ENCODE peak calls at places on chromosomes 13 and 19, in eight cellular contexts. One of them, this sample, is unnamed.

GRCh38 chr19:36638862-36639510 is 27.7 kb downstream of the ZNF461 start:
- DNase-seq in right atrium auricular region: no peak
- DNase-seq in neuronal stem cell: no peak
- DNase-seq in cerebellum: no peak
- DNase-seq in left kidney: no peak
- DNase-seq in Right ventricle myocardium superior: no peak
- DNase-seq in MV-4-11: no peak
- DNase-seq in EL: no peak
- DNase-seq in this sample: no peak

GRCh38 chr19:50921391-50922315 is 10.5 kb upstream of the KLK4 start:
- DNase-seq in EL: peak
- DNase-seq in Right ventricle myocardium superior: no peak
- DNase-seq in MV-4-11: no peak
- DNase-seq in left kidney: no peak
- DNase-seq in right atrium auricular region: no peak
- DNase-seq in cerebellum: no peak
- DNase-seq in neuronal stem cell: peak
- DNase-seq in this sample: no peak

GRCh38 chr19:44164673-44165512 is at the start of gene ZNF226:
- DNase-seq in neuronal stem cell: peak
- DNase-seq in Right ventricle myocardium superior: peak
- DNase-seq in EL: peak
- DNase-seq in left kidney: peak
- DNase-seq in right atrium auricular region: peak
- DNase-seq in MV-4-11: peak
- DNase-seq in cerebellum: peak
- DNase-seq in this sample: peak

GRCh38 chr19:54429545-54430227 is 14.4 kb downstream of the TTYH1 start:
- DNase-seq in EL: no peak
- DNase-seq in cerebellum: no peak
- DNase-seq in left kidney: no peak
- DNase-seq in right atrium auricular region: no peak
- DNase-seq in neuronal stem cell: no peak
- DNase-seq in MV-4-11: no peak
- DNase-seq in Right ventricle myocardium superior: no peak
- DNase-seq in this sample: no peak

GRCh38 chr19:16888629-16889371 is at the start of gene F2RL3:
- DNase-seq in cerebellum: no peak
- DNase-seq in right atrium auricular region: peak
- DNase-seq in neuronal stem cell: no peak
- DNase-seq in EL: peak
- DNase-seq in Right ventricle myocardium superior: peak
- DNase-seq in left kidney: peak
- DNase-seq in MV-4-11: peak
- DNase-seq in this sample: peak

GRCh38 chr13:51000576-51001260 is 91.1 kb downstream of the RNASEH2B start:
- DNase-seq in left kidney: peak
- DNase-seq in EL: no peak
- DNase-seq in cerebellum: no peak
- DNase-seq in Right ventricle myocardium superior: peak
- DNase-seq in neuronal stem cell: no peak
- DNase-seq in right atrium auricular region: peak
- DNase-seq in MV-4-11: no peak
- DNase-seq in this sample: peak

GRCh38 chr19:11693505-11694499 is 44.9 kb downstream of the ZNF823 start:
- DNase-seq in left kidney: peak
- DNase-seq in EL: peak
- DNase-seq in Right ventricle myocardium superior: no peak
- DNase-seq in right atrium auricular region: no peak
- DNase-seq in MV-4-11: no peak
- DNase-seq in neuronal stem cell: no peak
- DNase-seq in cerebellum: no peak
- DNase-seq in this sample: no peak

GRCh38 chr19:15022752-15023151 is 26.5 kb upstream of the CASP14 start:
- DNase-seq in left kidney: no peak
- DNase-seq in cerebellum: no peak
- DNase-seq in Right ventricle myocardium superior: no peak
- DNase-seq in MV-4-11: no peak
- DNase-seq in right atrium auricular region: no peak
- DNase-seq in neuronal stem cell: no peak
- DNase-seq in EL: no peak
- DNase-seq in this sample: no peak

GRCh38 chr19:46818812-46819211 is 30.4 kb upstream of the SLC1A5 start:
- DNase-seq in neuronal stem cell: no peak
- DNase-seq in right atrium auricular region: no peak
- DNase-seq in left kidney: no peak
- DNase-seq in Right ventricle myocardium superior: no peak
- DNase-seq in MV-4-11: peak
- DNase-seq in cerebellum: no peak
- DNase-seq in EL: peak
- DNase-seq in this sample: no peak

GRCh38 chr13:110462091-110462490 is 99.4 kb downstream of the RAB20 start:
- DNase-seq in cerebellum: no peak
- DNase-seq in left kidney: no peak
- DNase-seq in neuronal stem cell: no peak
- DNase-seq in MV-4-11: no peak
- DNase-seq in EL: no peak
- DNase-seq in right atrium auricular region: no peak
- DNase-seq in Right ventricle myocardium superior: no peak
- DNase-seq in this sample: no peak

GRCh38 chr13:113153810-113154748 is 4.4 kb upstream of the PROZ start:
- DNase-seq in Right ventricle myocardium superior: peak
- DNase-seq in right atrium auricular region: peak
- DNase-seq in cerebellum: peak
- DNase-seq in EL: peak
- DNase-seq in left kidney: peak
- DNase-seq in MV-4-11: peak
- DNase-seq in neuronal stem cell: peak
- DNase-seq in this sample: peak

GRCh38 chr13:26698392-26699196 is 62.0 kb downstream of the GPR12 start:
- DNase-seq in right atrium auricular region: peak
- DNase-seq in Right ventricle myocardium superior: peak
- DNase-seq in left kidney: peak
- DNase-seq in EL: peak
- DNase-seq in MV-4-11: peak
- DNase-seq in neuronal stem cell: peak
- DNase-seq in cerebellum: peak
- DNase-seq in this sample: peak

GRCh38 chr19:57759096-57759495 is 10.4 kb upstream of the ZNF586 start:
- DNase-seq in right atrium auricular region: no peak
- DNase-seq in EL: no peak
- DNase-seq in cerebellum: no peak
- DNase-seq in MV-4-11: no peak
- DNase-seq in left kidney: no peak
- DNase-seq in Right ventricle myocardium superior: no peak
- DNase-seq in neuronal stem cell: no peak
- DNase-seq in this sample: no peak

GRCh38 chr13:100675660-100676129 is 1.1 kb upstream of the TMTC4 start:
- DNase-seq in left kidney: no peak
- DNase-seq in right atrium auricular region: no peak
- DNase-seq in EL: no peak
- DNase-seq in Right ventricle myocardium superior: no peak
- DNase-seq in neuronal stem cell: no peak
- DNase-seq in cerebellum: no peak
- DNase-seq in MV-4-11: no peak
- DNase-seq in this sample: no peak

GRCh38 chr13:34172048-34172447 is 354.1 kb downstream of the RFC3 start:
- DNase-seq in left kidney: no peak
- DNase-seq in neuronal stem cell: no peak
- DNase-seq in EL: peak
- DNase-seq in Right ventricle myocardium superior: no peak
- DNase-seq in cerebellum: no peak
- DNase-seq in MV-4-11: no peak
- DNase-seq in right atrium auricular region: no peak
- DNase-seq in this sample: no peak

GRCh38 chr19:39398297-39398864 is 7.2 kb downstream of the MED29 start:
- DNase-seq in left kidney: no peak
- DNase-seq in MV-4-11: peak
- DNase-seq in EL: peak
- DNase-seq in Right ventricle myocardium superior: peak
- DNase-seq in right atrium auricular region: peak
- DNase-seq in cerebellum: no peak
- DNase-seq in neuronal stem cell: no peak
- DNase-seq in this sample: peak

GRCh38 chr19:13164370-13165090 is 14.3 kb downstream of the IER2 start:
- DNase-seq in neuronal stem cell: peak
- DNase-seq in cerebellum: no peak
- DNase-seq in Right ventricle myocardium superior: peak
- DNase-seq in right atrium auricular region: no peak
- DNase-seq in MV-4-11: peak
- DNase-seq in left kidney: peak
- DNase-seq in EL: peak
- DNase-seq in this sample: peak

GRCh38 chr13:83498045-83498444 is 384.2 kb downstream of the SLITRK1 start:
- DNase-seq in EL: peak
- DNase-seq in left kidney: no peak
- DNase-seq in Right ventricle myocardium superior: no peak
- DNase-seq in right atrium auricular region: no peak
- DNase-seq in cerebellum: no peak
- DNase-seq in MV-4-11: no peak
- DNase-seq in neuronal stem cell: no peak
- DNase-seq in this sample: no peak

GRCh38 chr13:49062297-49062896 is 86.7 kb downstream of the FNDC3A start:
- DNase-seq in EL: peak
- DNase-seq in MV-4-11: peak
- DNase-seq in Right ventricle myocardium superior: no peak
- DNase-seq in left kidney: no peak
- DNase-seq in right atrium auricular region: no peak
- DNase-seq in cerebellum: no peak
- DNase-seq in neuronal stem cell: no peak
- DNase-seq in this sample: no peak

GRCh38 chr19:38024991-38025716 is 118.1 kb downstream of the SIPA1L3 start:
- DNase-seq in MV-4-11: no peak
- DNase-seq in cerebellum: peak
- DNase-seq in left kidney: peak
- DNase-seq in Right ventricle myocardium superior: no peak
- DNase-seq in EL: no peak
- DNase-seq in neuronal stem cell: no peak
- DNase-seq in right atrium auricular region: no peak
- DNase-seq in this sample: no peak

GRCh38 chr13:26708007-26708297 is 52.6 kb downstream of the GPR12 start:
- DNase-seq in right atrium auricular region: no peak
- DNase-seq in Right ventricle myocardium superior: no peak
- DNase-seq in cerebellum: no peak
- DNase-seq in MV-4-11: no peak
- DNase-seq in EL: no peak
- DNase-seq in left kidney: no peak
- DNase-seq in neuronal stem cell: no peak
- DNase-seq in this sample: no peak

GRCh38 chr19:45508931-45509691 is 1.8 kb downstream of the VASP start:
- DNase-seq in cerebellum: peak
- DNase-seq in Right ventricle myocardium superior: peak
- DNase-seq in MV-4-11: peak
- DNase-seq in neuronal stem cell: peak
- DNase-seq in EL: peak
- DNase-seq in left kidney: peak
- DNase-seq in right atrium auricular region: peak
- DNase-seq in this sample: peak

GRCh38 chr13:64371045-64371444 is 2859.1 kb downstream of the PCDH9 start:
- DNase-seq in Right ventricle myocardium superior: no peak
- DNase-seq in right atrium auricular region: no peak
- DNase-seq in EL: peak
- DNase-seq in MV-4-11: no peak
- DNase-seq in neuronal stem cell: no peak
- DNase-seq in cerebellum: no peak
- DNase-seq in left kidney: no peak
- DNase-seq in this sample: no peak

GRCh38 chr13:51769455-51770127 is 34.4 kb downstream of the DHRS12 start:
- DNase-seq in EL: no peak
- DNase-seq in neuronal stem cell: no peak
- DNase-seq in MV-4-11: no peak
- DNase-seq in Right ventricle myocardium superior: peak
- DNase-seq in cerebellum: no peak
- DNase-seq in right atrium auricular region: peak
- DNase-seq in left kidney: no peak
- DNase-seq in this sample: peak

GRCh38 chr19:48826606-48827020 is 9.7 kb downstream of the HSD17B14 start:
- DNase-seq in Right ventricle myocardium superior: no peak
- DNase-seq in EL: no peak
- DNase-seq in MV-4-11: no peak
- DNase-seq in left kidney: no peak
- DNase-seq in right atrium auricular region: no peak
- DNase-seq in neuronal stem cell: no peak
- DNase-seq in cerebellum: no peak
- DNase-seq in this sample: no peak

GRCh38 chr13:33174491-33174890 is 111.1 kb downstream of the STARD13 start:
- DNase-seq in left kidney: no peak
- DNase-seq in Right ventricle myocardium superior: no peak
- DNase-seq in cerebellum: no peak
- DNase-seq in neuronal stem cell: no peak
- DNase-seq in right atrium auricular region: no peak
- DNase-seq in EL: no peak
- DNase-seq in MV-4-11: no peak
- DNase-seq in this sample: no peak

GRCh38 chr13:93755341-93755740 is 528.7 kb downstream of the GPC6 start:
- DNase-seq in neuronal stem cell: no peak
- DNase-seq in MV-4-11: no peak
- DNase-seq in Right ventricle myocardium superior: no peak
- DNase-seq in right atrium auricular region: no peak
- DNase-seq in left kidney: no peak
- DNase-seq in cerebellum: no peak
- DNase-seq in EL: no peak
- DNase-seq in this sample: no peak

GRCh38 chr19:31304877-31305312 is 44.3 kb downstream of the TSHZ3 start:
- DNase-seq in Right ventricle myocardium superior: no peak
- DNase-seq in cerebellum: no peak
- DNase-seq in MV-4-11: peak
- DNase-seq in EL: no peak
- DNase-seq in right atrium auricular region: no peak
- DNase-seq in left kidney: no peak
- DNase-seq in neuronal stem cell: no peak
- DNase-seq in this sample: peak

GRCh38 chr13:110409581-110409992 is 102.5 kb downstream of the COL4A2 start:
- DNase-seq in cerebellum: no peak
- DNase-seq in EL: peak
- DNase-seq in Right ventricle myocardium superior: no peak
- DNase-seq in MV-4-11: no peak
- DNase-seq in right atrium auricular region: peak
- DNase-seq in left kidney: peak
- DNase-seq in neuronal stem cell: no peak
- DNase-seq in this sample: no peak

GRCh38 chr13:24271611-24272451 is 37.5 kb upstream of the C1QTNF9 start:
- DNase-seq in EL: peak
- DNase-seq in right atrium auricular region: peak
- DNase-seq in Right ventricle myocardium superior: peak
- DNase-seq in neuronal stem cell: no peak
- DNase-seq in cerebellum: peak
- DNase-seq in left kidney: peak
- DNase-seq in MV-4-11: peak
- DNase-seq in this sample: peak